ENCODE peak calls at places on chromosome 5, in seven cellular contexts. F is activated T-helper 1 cell treated with anti-CD3 and anti-CD28 coated beads, Interleukin-12 subunit alpha, Interleukin-12 subunit beta, Interleukin-2, Interleukin-4 antibody, amounts not matched to agents 30 ng/mL and 10 ng/mL and 1 ng/mL, durations not matched to agents 14 hours and 24 hours and 36 hours; X is heart left ventricle; W is AG08396; L is HFFc6; O is T follicular helper cell; S is activated CD8-positive, alpha-beta T cell treated with anti-CD3 and anti-CD28 coated beads, Interleukin-2, amount 10 ng/mL, durations not matched to agents 7 days and 5 days. N is an unnamed sample.

GRCh38 chr5:35853652-35854051 is 3.0 kb upstream of the IL7R start:
- DNase-seq in L (no peak), X (peak; percentile 59), W (no peak), S (peak; percentile 68), F (peak; percentile 61), O (peak; percentile 61), N (peak; percentile 46)

GRCh38 chr5:97071101-97071500 is 71.3 kb downstream of the LIX1 start:
- DNase-seq in L (peak; percentile 79), F (no peak), O (no peak), X (no peak), S (no peak), W (peak; percentile 29), N (no peak)

GRCh38 chr5:23269981-23270380 is 237.4 kb upstream of the PRDM9 start:
- DNase-seq in F (no peak), W (no peak), O (no peak), S (no peak), X (no peak), L (no peak), N (no peak)

GRCh38 chr5:76345582-76345981 is 57.5 kb upstream of the IQGAP2 start:
- DNase-seq in S (no peak), X (no peak), O (no peak), W (no peak), L (no peak), F (no peak), N (no peak)

GRCh38 chr5:140182803-140183367 is 7.9 kb downstream of the CYSTM1 start:
- DNase-seq in X (no peak), W (peak; percentile 26), S (no peak), F (no peak), O (no peak), L (no peak), N (no peak)

GRCh38 chr5:74034738-74035137 is 408.7 kb downstream of the ARHGEF28 start:
- DNase-seq in W (peak; percentile 11), S (no peak), L (peak; percentile 70), X (no peak), O (no peak), F (no peak), N (no peak)

GRCh38 chr5:139669681-139670368 is 21.7 kb downstream of the CXXC5 start:
- DNase-seq in L (no peak), W (no peak), F (no peak), S (peak; percentile 64), X (no peak), O (no peak), N (no peak)

GRCh38 chr5:42591026-42591425 is 165.6 kb upstream of the CCDC152 start:
- DNase-seq in X (peak; percentile 67), S (no peak), W (no peak), F (no peak), O (no peak), L (no peak), N (no peak)

GRCh38 chr5:176743136-176743827 is 67.1 kb upstream of the UNC5A start:
- DNase-seq in F (no peak), O (no peak), X (peak; percentile 37), S (no peak), W (peak; percentile 3), L (no peak), N (no peak)

GRCh38 chr5:156475831-156476551 is 149.0 kb downstream of the SGCD start:
- DNase-seq in X (no peak), F (no peak), O (no peak), L (peak; percentile 78), W (peak; percentile 77), S (no peak), N (no peak)

GRCh38 chr5:59955241-59955640 is 61.7 kb upstream of the PDE4D start:
- DNase-seq in O (no peak), L (no peak), W (no peak), F (no peak), X (no peak), S (no peak), N (no peak)

GRCh38 chr5:33309076-33309475 is 131.7 kb upstream of the TARS1 start:
- DNase-seq in F (no peak), O (no peak), X (no peak), S (no peak), W (no peak), L (no peak), N (no peak)

GRCh38 chr5:74240783-74241750 is 399.5 kb downstream of the ENC1 start:
- DNase-seq in O (no peak), L (peak; percentile 80), F (no peak), S (no peak), X (no peak), W (no peak), N (no peak)

GRCh38 chr5:32639943-32640342 is 54.6 kb downstream of the SUB1 start:
- DNase-seq in S (no peak), W (no peak), O (no peak), L (no peak), F (no peak), X (no peak), N (no peak)

GRCh38 chr5:127210082-127210481 is 80.5 kb upstream of the MEGF10 start:
- DNase-seq in L (no peak), O (no peak), W (no peak), X (no peak), F (no peak), S (no peak), N (no peak)

GRCh38 chr5:159581502-159582249 is 251.4 kb upstream of the IL12B start:
- DNase-seq in L (peak; percentile 48), W (peak; percentile 43), F (no peak), S (no peak), X (no peak), O (no peak), N (no peak)

GRCh38 chr5:73544429-73545402 is 20.7 kb downstream of the ANKRA2 start:
- DNase-seq in X (no peak), L (no peak), W (no peak), F (no peak), O (no peak), S (no peak), N (no peak)

GRCh38 chr5:142512041-142512679 is 173.7 kb downstream of the FGF1 start:
- DNase-seq in O (no peak), F (no peak), L (no peak), X (no peak), W (peak; percentile 19), S (no peak), N (no peak)

GRCh38 chr5:101535626-101536025 is 632.5 kb upstream of the ST8SIA4 start:
- DNase-seq in F (no peak), O (no peak), S (no peak), W (no peak), X (no peak), L (no peak), N (no peak)

GRCh38 chr5:35990524-35990923 is 666 bp downstream of the UGT3A1 start:
- DNase-seq in S (no peak), X (no peak), L (no peak), O (no peak), F (no peak), W (no peak), N (no peak)

GRCh38 chr5:74016373-74016772 is 390.4 kb downstream of the ARHGEF28 start:
- DNase-seq in X (no peak), O (no peak), W (no peak), F (no peak), L (no peak), S (no peak), N (no peak)

GRCh38 chr5:181235689-181236366 is 7.9 kb downstream of the RACK1 start:
- DNase-seq in O (no peak), L (no peak), W (no peak), S (no peak), X (no peak), F (no peak), N (no peak)

N was measured in activated T-helper 2 cell treated with anti-CD3 and anti-CD28 coated beads, Interferon-gamma antibody, Interleukin-2, Interleukin-4, amounts not matched to agents 10 μg/mL and 5 μg/mL and 100 μg/mL, durations not matched to agents 14 hours and 24 hours and 36 hours.